ENCODE peak calls at places on chromosomes 16 and 17, in nine cellular contexts. K is fibroblast of pulmonary artery, Y is activated B cell treated with CpG ODN at 0.5 μM for 24 hours, U is mesothelial cell of epicardium, V is breast epithelium, Q is endothelial cell, J is adrenal gland, T is foreskin fibroblast, W is lower leg skin. D is an unnamed sample.

GRCh38 chr17:37507108-37507507 is 17.4 kb downstream of the DUSP14 start:
- DNase-seq in K (no peak), Y (no peak), U (no peak), V (no peak), Q (no peak), J (no peak), T (no peak), W (no peak), D (no peak)

GRCh38 chr17:61533797-61534196 is 57.2 kb downstream of the NACA2 start:
- DNase-seq in K (no peak), Y (no peak), U (no peak), V (no peak), Q (no peak), J (no peak), T (no peak), W (no peak), D (no peak)

GRCh38 chr17:7460850-7461660 is 16.2 kb downstream of the CHRNB1 start:
- DNase-seq in K (no peak), Y (no peak), U (no peak), V (no peak), Q (no peak), J (no peak), T (no peak), W (no peak), D (no peak)

GRCh38 chr17:32759476-32759875 is 117.4 kb downstream of the MYO1D start:
- DNase-seq in K (no peak), Y (no peak), U (no peak), V (no peak), Q (no peak), J (no peak), T (no peak), W (no peak), D (no peak)

GRCh38 chr17:57810740-57811632 is 38.9 kb downstream of the MRPS23 start:
- DNase-seq in K (peak; percentile 46), Y (no peak), U (peak; percentile 43), V (peak; percentile 23), Q (no peak), J (no peak), T (peak; percentile 16), W (peak; percentile 86), D (peak; percentile 98)

GRCh38 chr16:1530349-1530882 is 3.0 kb upstream of the TMEM204 start:
- DNase-seq in K (no peak), Y (no peak), U (no peak), V (no peak), Q (no peak), J (no peak), T (no peak), W (no peak), D (no peak)

GRCh38 chr17:16980813-16981731 is 9.2 kb upstream of the TNFRSF13B start:
- DNase-seq in K (no peak), Y (peak; percentile 64), U (no peak), V (no peak), Q (no peak), J (no peak), T (peak; percentile 10), W (peak; percentile 79), D (no peak)

GRCh38 chr17:39404542-39405378 is 3.3 kb upstream of the FBXL20 start:
- DNase-seq in K (peak; percentile 86), Y (no peak), U (peak; percentile 30), V (no peak), Q (no peak), J (peak; percentile 34), T (peak; percentile 78), W (peak; percentile 54), D (peak; percentile 1)

GRCh38 chr16:84593825-84594724 is 23.8 kb downstream of the COTL1 start:
- DNase-seq in K (peak; percentile 71), Y (peak; percentile 65), U (no peak), V (no peak), Q (no peak), J (peak; percentile 39), T (no peak), W (no peak), D (no peak)

GRCh38 chr17:51144266-51145022 is 8.9 kb upstream of the NME1 start:
- DNase-seq in K (no peak), Y (no peak), U (no peak), V (no peak), Q (no peak), J (no peak), T (no peak), W (no peak), D (no peak)

GRCh38 chr16:25914357-25914962 is 222.7 kb downstream of the HS3ST4 start:
- DNase-seq in K (no peak), Y (no peak), U (no peak), V (no peak), Q (no peak), J (no peak), T (no peak), W (no peak), D (no peak)

GRCh38 chr17:5873781-5874180 is 196.4 kb upstream of the WSCD1 start:
- DNase-seq in K (no peak), Y (no peak), U (no peak), V (no peak), Q (no peak), J (no peak), T (no peak), W (no peak), D (no peak)

GRCh38 chr16:24309222-24309905 is 53.2 kb downstream of the CACNG3 start:
- DNase-seq in K (peak; percentile 13), Y (no peak), U (no peak), V (no peak), Q (no peak), J (peak; percentile 50), T (peak; percentile 0), W (no peak), D (peak; percentile 97)

GRCh38 chr16:17556276-17557052 is 85.7 kb upstream of the XYLT1 start:
- DNase-seq in K (peak; percentile 11), Y (no peak), U (no peak), V (no peak), Q (no peak), J (no peak), T (peak; percentile 12), W (peak; percentile 72), D (peak; percentile 32)

GRCh38 chr16:15535772-15536171 is 101.4 kb downstream of the BMERB1 start:
- DNase-seq in K (no peak), Y (no peak), U (no peak), V (no peak), Q (no peak), J (no peak), T (no peak), W (no peak), D (no peak)

GRCh38 chr16:15536813-15537212 is 102.4 kb downstream of the BMERB1 start:
- DNase-seq in K (no peak), Y (no peak), U (no peak), V (no peak), Q (no peak), J (no peak), T (no peak), W (no peak), D (peak; percentile 62)

GRCh38 chr16:15542261-15542660 is 100.7 kb downstream of the MARF1 start:
- DNase-seq in K (no peak), Y (no peak), U (no peak), V (no peak), Q (no peak), J (no peak), T (no peak), W (no peak), D (peak; percentile 33)

GRCh38 chr16:15538484-15538883 is 104.1 kb downstream of the BMERB1 start:
- DNase-seq in K (no peak), Y (no peak), U (no peak), V (no peak), Q (no peak), J (no peak), T (no peak), W (no peak), D (no peak)

GRCh38 chr16:15539197-15539596 is 103.8 kb downstream of the MARF1 start:
- DNase-seq in K (no peak), Y (no peak), U (no peak), V (no peak), Q (no peak), J (no peak), T (no peak), W (no peak), D (peak; percentile 19)
- TF ChIP-seq CTCF in K (no peak), Y (no peak), U (no peak), V (no peak), Q (no peak), J (no peak), T (no peak), W (no peak), D (no peak)

GRCh38 chr17:45306623-45307022 is 10.2 kb downstream of the MAP3K14 start:
- DNase-seq in K (no peak), Y (no peak), U (no peak), V (no peak), Q (no peak), J (no peak), T (no peak), W (no peak), D (no peak)
- TF ChIP-seq CTCF in K (peak; percentile 21), Y (no peak), U (no peak), V (no peak), Q (no peak), J (no peak), T (no peak), W (no peak), D (peak; percentile 21)

GRCh38 chr17:18043491-18043890 is 4.3 kb downstream of the GID4 start:
- DNase-seq in K (peak; percentile 45), Y (no peak), U (no peak), V (no peak), Q (no peak), J (no peak), T (no peak), W (no peak), D (peak; percentile 53)
- TF ChIP-seq CTCF in K (peak; percentile 37), Y (no peak), U (peak; percentile 16), V (no peak), Q (no peak), J (no peak), T (peak; percentile 22), W (no peak), D (peak; percentile 41)

GRCh38 chr17:75001915-75002843 is 10.3 kb upstream of the MRPL58 start:
- DNase-seq in K (no peak), Y (no peak), U (no peak), V (no peak), Q (no peak), J (no peak), T (no peak), W (no peak), D (no peak)

GRCh38 chr17:75003070-75003956 is 9.2 kb upstream of the MRPL58 start:
- DNase-seq in K (no peak), Y (no peak), U (no peak), V (no peak), Q (no peak), J (no peak), T (no peak), W (no peak), D (no peak)

GRCh38 chr17:74995847-74996246 is 8.4 kb downstream of the CDR2L start:
- DNase-seq in K (no peak), Y (no peak), U (no peak), V (no peak), Q (no peak), J (no peak), T (no peak), W (no peak), D (no peak)

GRCh38 chr17:74998783-74999182 is 11.4 kb downstream of the CDR2L start:
- DNase-seq in K (no peak), Y (no peak), U (no peak), V (no peak), Q (no peak), J (no peak), T (no peak), W (no peak), D (no peak)

GRCh38 chr17:74999523-74999922 is 12.1 kb downstream of the CDR2L start:
- DNase-seq in K (no peak), Y (no peak), U (no peak), V (no peak), Q (no peak), J (no peak), T (no peak), W (no peak), D (no peak)
- TF ChIP-seq CTCF in K (no peak), Y (no peak), U (no peak), V (no peak), Q (no peak), J (no peak), T (no peak), W (no peak), D (no peak)